ENCODE peak calls at places on chromosomes 7 and 10, in six cellular contexts. V is HCT116; Z is tibial artery; N is lung; P is left lung; A is CD4-positive, CD25-positive, alpha-beta regulatory T cell. M is an unnamed sample. For H3K4me1, the result is how much of the 10 kb centered on the place peaks cover.

GRCh38 chr7:50366311-50366710 is 61.8 kb downstream of the IKZF1 start:
- DNase-seq in V (no peak), Z (no peak), N (no peak), P (no peak), A (no peak), M (no peak)

GRCh38 chr7:13282377-13282980 is 595.0 kb downstream of the ARL4A start:
- DNase-seq in V (peak), Z (no peak), N (no peak), P (no peak), A (no peak), M (no peak)

GRCh38 chr7:129771928-129772479 is 160.5 kb downstream of the NRF1 start:
- DNase-seq in V (no peak), Z (no peak), N (no peak), P (no peak), A (no peak), M (peak)

GRCh38 chr10:17216217-17216900 is 11.7 kb upstream of the VIM start:
- DNase-seq in V (peak), Z (no peak), N (no peak), P (no peak), A (peak), M (no peak)

GRCh38 chr10:58453098-58453497 is 59.6 kb upstream of the BICC1 start:
- DNase-seq in V (no peak), Z (no peak), N (no peak), P (no peak), A (no peak), M (no peak)

GRCh38 chr7:14691597-14692203 is 210.9 kb downstream of the DGKB start:
- DNase-seq in V (peak), Z (peak), N (peak), P (no peak), A (peak), M (no peak)

GRCh38 chr10:20662742-20663141 is 234.4 kb downstream of the NEBL start:
- DNase-seq in V (no peak), Z (no peak), N (no peak), P (no peak), A (no peak), M (no peak)

GRCh38 chr7:55370001-55370400 is 4.9 kb downstream of the LANCL2 start:
- DNase-seq in V (no peak), Z (no peak), N (no peak), P (no peak), A (no peak), M (no peak)

GRCh38 chr7:32239764-32240163 is 169.6 kb upstream of the PDE1C start:
- DNase-seq in V (no peak), Z (no peak), N (no peak), P (no peak), A (no peak), M (no peak)

GRCh38 chr10:96276831-96277230 is 5.5 kb upstream of the BLNK start:
- DNase-seq in V (no peak), Z (no peak), N (no peak), P (no peak), A (no peak), M (no peak)

GRCh38 chr7:90759752-90760151 is 163.6 kb downstream of the CDK14 start:
- DNase-seq in V (no peak), Z (no peak), N (no peak), P (no peak), A (no peak), M (no peak)

GRCh38 chr10:113095419-113095818 is 145.4 kb downstream of the TCF7L2 start:
- DNase-seq in V (no peak), Z (no peak), N (no peak), P (no peak), A (no peak), M (no peak)

GRCh38 chr7:40916811-40917210 is 782.0 kb downstream of the SUGCT start:
- DNase-seq in V (no peak), Z (no peak), N (no peak), P (no peak), A (no peak), M (no peak)

GRCh38 chr7:116232920-116233319 is 22.6 kb downstream of the TES start:
- DNase-seq in V (no peak), Z (no peak), N (no peak), P (no peak), A (no peak), M (no peak)

GRCh38 chr10:12448729-12449391 is 99.5 kb downstream of the CAMK1D start:
- DNase-seq in V (peak), Z (peak), N (peak), P (peak), A (peak), M (no peak)

GRCh38 chr10:88092265-88092664 is 228.8 kb downstream of the PTEN start:
- DNase-seq in V (no peak), Z (no peak), N (no peak), P (no peak), A (no peak), M (no peak)
- H3K4me1 ChIP-seq in V (under half), Z (half or more), N (under half), P (under half), A (under half), M (under half)

GRCh38 chr10:599767-600166 is 89.7 kb downstream of the DIP2C start:
- DNase-seq in V (no peak), Z (no peak), N (no peak), P (no peak), A (no peak), M (no peak)

GRCh38 chr10:600876-601275 is 88.6 kb downstream of the DIP2C start:
- DNase-seq in V (no peak), Z (no peak), N (peak), P (peak), A (no peak), M (no peak)

GRCh38 chr10:598415-599170 is 90.9 kb downstream of the DIP2C start:
- DNase-seq in V (no peak), Z (no peak), N (no peak), P (no peak), A (no peak), M (no peak)

GRCh38 chr10:601356-601963 is 88.0 kb downstream of the DIP2C start:
- DNase-seq in V (no peak), Z (no peak), N (no peak), P (no peak), A (no peak), M (no peak)

GRCh38 chr10:600234-600633 is 89.2 kb downstream of the DIP2C start:
- DNase-seq in V (no peak), Z (no peak), N (no peak), P (no peak), A (no peak), M (no peak)
- H3K4me1 ChIP-seq in V (under half), Z (half or more), N (under half), P (under half), A (under half), M (under half)

GRCh38 chr7:24824896-24825295 is 67.6 kb upstream of the GSDME start:
- DNase-seq in V (no peak), Z (no peak), N (no peak), P (no peak), A (no peak), M (no peak)

GRCh38 chr7:24826662-24827020 is 69.4 kb upstream of the GSDME start:
- DNase-seq in V (no peak), Z (no peak), N (no peak), P (no peak), A (no peak), M (no peak)

GRCh38 chr7:24825315-24825917 is 68.2 kb upstream of the GSDME start:
- DNase-seq in V (no peak), Z (no peak), N (no peak), P (no peak), A (no peak), M (no peak)

GRCh38 chr7:24827027-24827426 is 69.8 kb upstream of the GSDME start:
- DNase-seq in V (no peak), Z (no peak), N (no peak), P (no peak), A (no peak), M (no peak)

GRCh38 chr7:24825931-24826661 is 68.8 kb upstream of the GSDME start:
- DNase-seq in V (peak), Z (no peak), N (peak), P (no peak), A (no peak), M (peak)
- H3K4me1 ChIP-seq in V (half or more), Z (under half), N (under half), P (under half), A (half or more), M (under half)

GRCh38 chr10:28958468-28958867 is 281.1 kb downstream of the BAMBI start:
- DNase-seq in V (no peak), Z (no peak), N (no peak), P (no peak), A (no peak), M (no peak)

GRCh38 chr10:28952523-28952922 is 275.2 kb downstream of the BAMBI start:
- DNase-seq in V (no peak), Z (no peak), N (no peak), P (no peak), A (no peak), M (no peak)

GRCh38 chr10:28951484-28951883 is 274.2 kb downstream of the BAMBI start:
- DNase-seq in V (no peak), Z (no peak), N (no peak), P (no peak), A (no peak), M (no peak)

GRCh38 chr10:28949005-28950004 is 272.0 kb downstream of the BAMBI start:
- DNase-seq in V (no peak), Z (no peak), N (no peak), P (no peak), A (no peak), M (no peak)

DNA sequence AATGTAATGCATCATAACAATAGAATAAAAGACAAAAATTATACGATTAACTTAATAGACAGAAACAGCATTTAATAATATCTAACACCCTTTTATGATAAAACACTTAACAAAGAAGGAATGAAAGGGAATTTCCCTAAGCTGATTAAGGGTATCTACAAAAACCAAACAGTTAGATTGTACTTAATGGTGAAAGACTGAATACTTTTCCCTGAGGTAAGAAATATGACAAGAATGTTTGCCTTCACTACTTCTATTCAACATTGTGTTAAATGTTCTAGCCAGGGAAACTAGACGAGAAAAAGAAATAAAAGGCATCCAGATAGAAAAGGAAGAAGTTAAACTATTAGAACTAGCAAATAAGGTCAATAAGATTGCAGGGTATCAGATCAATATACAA is 276.9 kb downstream of the BAMBI start:
- DNase-seq in V (no peak), Z (no peak), N (no peak), P (no peak), A (no peak), M (no peak)
- H3K4me1 ChIP-seq in V (under half), Z (under half), N (under half), P (under half), A (under half), M (under half)

GRCh38 chr7:44885394-44886317 is at the start of gene PURB:
- DNase-seq in V (peak), Z (peak), N (peak), P (peak), A (peak), M (peak)

GRCh38 chr7:44887293-44887692 is 2.0 kb upstream of the PURB start:
- DNase-seq in V (no peak), Z (no peak), N (no peak), P (no peak), A (no peak), M (no peak)

GRCh38 chr7:44882899-44883298 is 2.4 kb downstream of the PURB start:
- DNase-seq in V (no peak), Z (no peak), N (no peak), P (no peak), A (no peak), M (no peak)

GRCh38 chr7:44883961-44884360 is 1.4 kb downstream of the PURB start:
- DNase-seq in V (no peak), Z (no peak), N (no peak), P (no peak), A (no peak), M (no peak)

DNA sequence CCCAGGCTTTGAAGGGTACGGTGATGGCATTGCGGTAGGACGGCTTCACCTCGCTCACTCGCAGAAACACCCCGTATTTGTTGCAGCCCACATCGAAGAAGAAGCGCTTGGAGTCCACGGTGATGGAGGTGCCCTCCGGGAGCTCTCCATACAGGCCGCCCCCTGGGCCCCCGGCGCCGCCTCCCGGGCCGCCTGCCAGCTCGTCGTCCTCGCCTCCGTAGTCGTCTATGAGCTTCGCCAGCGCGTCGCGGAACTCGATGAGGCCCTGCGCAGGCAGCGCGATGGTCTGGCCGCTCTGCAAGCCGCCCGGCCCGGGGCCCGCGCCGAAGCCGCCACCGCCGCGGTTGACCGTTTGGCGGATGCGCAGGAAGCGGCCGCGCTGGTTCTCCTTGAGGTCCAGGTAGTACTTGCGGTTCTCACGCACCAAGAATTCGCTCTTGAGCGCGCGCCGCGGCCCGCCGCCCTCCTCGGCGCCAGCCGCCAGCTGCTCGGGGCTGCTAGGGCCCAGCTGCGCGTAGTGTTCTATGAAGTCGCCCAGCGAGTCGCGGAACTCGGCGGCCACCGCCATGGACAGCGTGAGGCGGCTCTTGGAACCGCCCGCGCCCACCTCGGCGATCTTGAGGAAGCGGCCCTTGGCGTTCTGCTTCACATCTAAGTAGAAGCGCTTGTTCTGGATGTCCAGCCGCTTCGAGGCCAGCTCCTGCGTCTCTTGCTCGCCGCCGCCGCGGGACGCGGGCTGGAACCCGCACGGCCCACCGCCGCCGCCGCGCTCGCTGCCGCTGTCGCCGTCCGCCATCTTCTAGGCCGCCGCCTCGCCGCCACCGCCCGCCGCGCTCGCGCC is 557 bp downstream of the PURB start:
- DNase-seq in V (no peak), Z (peak), N (peak), P (peak), A (peak), M (peak)
- H3K4me1 ChIP-seq in V (under half), Z (half or more), N (under half), P (under half), A (half or more), M (under half)

GRCh38 chr10:102602272-102603045 is 41.8 kb upstream of the TRIM8 start:
- DNase-seq in V (no peak), Z (peak), N (no peak), P (no peak), A (no peak), M (no peak)

GRCh38 chr10:102601639-102602038 is 42.6 kb upstream of the TRIM8 start:
- DNase-seq in V (no peak), Z (no peak), N (no peak), P (no peak), A (no peak), M (no peak)

GRCh38 chr10:102600816-102601215 is 43.5 kb upstream of the TRIM8 start:
- DNase-seq in V (no peak), Z (no peak), N (no peak), P (no peak), A (no peak), M (no peak)

GRCh38 chr10:102597131-102597891 is 47.0 kb upstream of the TRIM8 start:
- DNase-seq in V (no peak), Z (no peak), N (no peak), P (no peak), A (no peak), M (no peak)

DNA sequence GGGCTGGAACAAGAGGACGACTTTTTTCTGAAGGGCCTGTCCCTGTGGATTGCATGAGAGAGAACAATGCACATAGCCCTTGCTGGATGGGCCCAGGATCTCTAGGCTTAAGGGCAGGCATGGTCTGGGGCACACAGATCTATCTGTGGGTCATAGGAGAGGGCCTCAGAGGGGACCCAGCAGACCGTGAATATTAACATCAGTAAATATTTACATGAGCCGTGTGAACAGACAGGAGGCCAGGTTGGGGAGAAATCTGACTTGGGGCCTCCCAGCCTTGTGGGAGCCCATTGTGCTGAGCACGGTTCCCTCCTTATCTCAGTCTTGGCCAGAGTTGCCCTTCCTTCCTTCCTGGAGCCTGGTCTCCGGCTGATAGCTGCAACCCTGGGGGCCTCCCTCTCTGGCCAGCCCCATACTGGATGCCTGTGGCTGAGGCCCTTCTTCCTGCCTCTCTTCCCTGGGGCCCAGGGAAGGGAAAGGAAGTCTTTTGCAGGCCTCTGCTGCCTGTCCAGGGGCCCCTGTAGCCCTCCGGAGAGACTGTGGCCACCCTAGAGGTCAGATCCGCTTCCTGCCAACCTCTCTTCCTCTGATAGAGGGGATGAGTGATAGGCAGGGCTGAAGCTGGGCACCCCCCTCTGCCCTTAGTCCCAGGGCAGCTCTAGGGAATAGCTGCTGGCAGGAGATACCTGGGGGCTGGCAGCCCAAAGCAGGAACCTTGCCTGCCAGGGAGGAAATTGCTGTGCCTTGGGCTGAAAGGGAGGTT is 44.5 kb upstream of the TRIM8 start:
- DNase-seq in V (no peak), Z (no peak), N (no peak), P (no peak), A (no peak), M (no peak)
- H3K4me1 ChIP-seq in V (under half), Z (under half), N (under half), P (under half), A (under half), M (under half)

GRCh38 chr7:100584046-100584676 is 1.8 kb downstream of the LRCH4 start:
- DNase-seq in V (no peak), Z (no peak), N (no peak), P (no peak), A (no peak), M (no peak)
- H3K4me1 ChIP-seq in V (under half), Z (under half), N (under half), P (under half), A (under half), M (under half)

GRCh38 chr10:31949266-31949665 is 20.6 kb upstream of the ARHGAP12 start:
- DNase-seq in V (no peak), Z (no peak), N (no peak), P (no peak), A (no peak), M (no peak)

GRCh38 chr10:31948021-31948420 is 19.4 kb upstream of the ARHGAP12 start:
- DNase-seq in V (no peak), Z (no peak), N (no peak), P (no peak), A (no peak), M (no peak)

GRCh38 chr10:31944071-31944433 is 15.4 kb upstream of the ARHGAP12 start:
- DNase-seq in V (no peak), Z (no peak), N (no peak), P (no peak), A (no peak), M (no peak)

GRCh38 chr10:31945392-31945791 is 16.8 kb upstream of the ARHGAP12 start:
- DNase-seq in V (no peak), Z (no peak), N (no peak), P (no peak), A (no peak), M (no peak)

DNA sequence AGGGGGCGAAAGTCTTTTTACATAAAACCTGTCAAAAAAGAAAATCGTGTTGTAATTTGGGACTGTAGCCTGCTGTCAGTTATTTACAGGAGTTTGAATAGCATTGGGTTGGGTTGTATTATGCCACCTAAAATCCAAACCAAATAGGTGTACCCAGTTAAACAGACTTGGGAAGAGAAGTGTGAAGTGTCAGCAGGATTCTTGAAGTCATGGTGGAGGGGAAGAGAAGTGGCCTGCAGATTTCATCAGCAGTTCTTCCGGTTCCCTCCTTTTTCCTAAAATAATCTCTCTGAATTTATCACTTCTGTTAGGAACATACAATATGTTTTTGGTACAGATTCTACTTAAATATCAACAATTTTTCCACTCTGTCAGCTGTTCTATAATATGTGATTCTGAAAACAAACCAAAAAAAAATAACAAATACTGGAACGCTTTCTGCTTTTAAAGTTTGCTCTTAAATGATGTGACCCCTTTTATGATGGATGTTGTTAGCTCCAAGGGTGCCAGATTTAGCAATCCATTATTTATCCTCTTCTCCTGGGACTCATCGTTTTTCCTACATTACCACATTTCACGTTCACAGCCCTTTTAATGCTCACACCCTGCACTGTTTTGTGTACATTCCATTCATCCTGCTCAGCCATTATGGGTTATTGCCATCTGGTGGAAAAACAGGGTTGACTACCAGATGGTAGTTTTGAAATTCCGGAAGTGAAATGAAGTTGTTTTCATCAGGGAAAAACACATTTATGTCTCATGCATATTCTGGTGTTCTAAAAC is 18.7 kb upstream of the ARHGAP12 start:
- DNase-seq in V (peak), Z (peak), N (no peak), P (no peak), A (no peak), M (no peak)
- H3K4me1 ChIP-seq in V (half or more), Z (under half), N (under half), P (under half), A (under half), M (under half)